ENCODE peak calls at places on chromosomes 13 and 19, in eight cellular contexts. W, U, P, D, A, T, I and M are unnamed samples.

GRCh38 chr13:64234255-64234654 is 2818.6 kb upstream of the PCDH20 start:
- DNase-seq in W (no peak), U (no peak), P (no peak), D (peak), A (no peak), T (no peak), I (no peak), M (no peak)

GRCh38 chr19:38778733-38779132 is 5.4 kb upstream of the LGALS7 start:
- DNase-seq in W (no peak), U (no peak), P (no peak), D (no peak), A (no peak), T (no peak), I (no peak), M (no peak)

GRCh38 chr19:46441775-46442332 is 13.1 kb upstream of the PNMA8C start:
- DNase-seq in W (no peak), U (no peak), P (no peak), D (no peak), A (no peak), T (no peak), I (no peak), M (no peak)

GRCh38 chr19:40443131-40443929 is 805 bp downstream of the SERTAD3 start:
- DNase-seq in W (peak), U (peak), P (peak), D (peak), A (peak), T (peak), I (peak), M (peak)

GRCh38 chr13:93305886-93306285 is 79.3 kb downstream of the GPC6 start:
- DNase-seq in W (no peak), U (no peak), P (no peak), D (peak), A (no peak), T (no peak), I (no peak), M (no peak)

GRCh38 chr19:38831142-38831605 is 420 bp downstream of the ECH1 start:
- DNase-seq in W (no peak), U (peak), P (peak), D (peak), A (no peak), T (no peak), I (no peak), M (peak)

GRCh38 chr13:25095862-25096453 is at the start of gene PABPC3:
- DNase-seq in W (no peak), U (no peak), P (no peak), D (no peak), A (no peak), T (no peak), I (no peak), M (no peak)

GRCh38 chr19:58582985-58583384 is 9.8 kb upstream of the MZF1 start:
- DNase-seq in W (no peak), U (no peak), P (no peak), D (no peak), A (no peak), T (no peak), I (no peak), M (no peak)